ENCODE peak calls at places on chromosomes 5 and 9, in seven cellular contexts. One of them, this sample, is unnamed. For H3K27me3, the result is how much of the 10 kb centered on the place peaks cover.

GRCh38 chr5:60148356-60148755 is 254.8 kb upstream of the PDE4D start:
- DNase-seq in neuronal stem cell: no peak
- DNase-seq in H1: no peak
- DNase-seq in endothelial cell of umbilical vein: no peak
- DNase-seq in CD8-positive, alpha-beta T cell: no peak
- DNase-seq in fibroblast of lung: peak
- DNase-seq in stomach: no peak
- DNase-seq in this sample: no peak

GRCh38 chr5:74916831-74917710 is 50.9 kb upstream of the FAM169A start:
- DNase-seq in neuronal stem cell: no peak
- DNase-seq in H1: no peak
- DNase-seq in endothelial cell of umbilical vein: peak
- DNase-seq in CD8-positive, alpha-beta T cell: no peak
- DNase-seq in fibroblast of lung: peak
- DNase-seq in stomach: peak
- DNase-seq in this sample: no peak

GRCh38 chr9:87675906-87676515 is 49.9 kb upstream of the CTSL start:
- DNase-seq in neuronal stem cell: no peak
- DNase-seq in H1: no peak
- DNase-seq in endothelial cell of umbilical vein: no peak
- DNase-seq in CD8-positive, alpha-beta T cell: no peak
- DNase-seq in fibroblast of lung: no peak
- DNase-seq in stomach: peak
- DNase-seq in this sample: no peak

GRCh38 chr5:72210913-72211670 is 103.8 kb downstream of the MAP1B start:
- DNase-seq in neuronal stem cell: no peak
- DNase-seq in H1: no peak
- DNase-seq in endothelial cell of umbilical vein: peak
- DNase-seq in CD8-positive, alpha-beta T cell: no peak
- DNase-seq in fibroblast of lung: peak
- DNase-seq in stomach: peak
- DNase-seq in this sample: no peak

GRCh38 chr5:75363726-75364495 is 26.9 kb downstream of the HMGCR start:
- DNase-seq in neuronal stem cell: no peak
- DNase-seq in H1: no peak
- DNase-seq in endothelial cell of umbilical vein: no peak
- DNase-seq in CD8-positive, alpha-beta T cell: no peak
- DNase-seq in fibroblast of lung: peak
- DNase-seq in stomach: peak
- DNase-seq in this sample: no peak

GRCh38 chr5:756865-757345 is 27.6 kb downstream of the ZDHHC11B start:
- DNase-seq in neuronal stem cell: peak
- DNase-seq in H1: no peak
- DNase-seq in endothelial cell of umbilical vein: no peak
- DNase-seq in CD8-positive, alpha-beta T cell: no peak
- DNase-seq in fibroblast of lung: no peak
- DNase-seq in stomach: peak
- DNase-seq in this sample: no peak

GRCh38 chr5:170266570-170267379 is 30.8 kb downstream of the LCP2 start:
- DNase-seq in neuronal stem cell: no peak
- DNase-seq in H1: no peak
- DNase-seq in endothelial cell of umbilical vein: no peak
- DNase-seq in CD8-positive, alpha-beta T cell: peak
- DNase-seq in fibroblast of lung: no peak
- DNase-seq in stomach: no peak
- DNase-seq in this sample: no peak

GRCh38 chr5:152499816-152500575 is 94.9 kb upstream of the NMUR2 start:
- DNase-seq in neuronal stem cell: no peak
- DNase-seq in H1: no peak
- DNase-seq in endothelial cell of umbilical vein: no peak
- DNase-seq in CD8-positive, alpha-beta T cell: no peak
- DNase-seq in fibroblast of lung: no peak
- DNase-seq in stomach: no peak
- DNase-seq in this sample: no peak

GRCh38 chr5:23730023-23730422 is 222.6 kb downstream of the PRDM9 start:
- DNase-seq in neuronal stem cell: peak
- DNase-seq in H1: no peak
- DNase-seq in endothelial cell of umbilical vein: no peak
- DNase-seq in CD8-positive, alpha-beta T cell: no peak
- DNase-seq in fibroblast of lung: no peak
- DNase-seq in stomach: no peak
- DNase-seq in this sample: no peak

GRCh38 chr5:14925326-14925725 is 53.7 kb upstream of the ANKH start:
- DNase-seq in neuronal stem cell: no peak
- DNase-seq in H1: no peak
- DNase-seq in endothelial cell of umbilical vein: no peak
- DNase-seq in CD8-positive, alpha-beta T cell: no peak
- DNase-seq in fibroblast of lung: peak
- DNase-seq in stomach: no peak
- DNase-seq in this sample: no peak

GRCh38 chr9:128056887-128057723 is 10.0 kb downstream of the NAIF1 start:
- DNase-seq in neuronal stem cell: no peak
- DNase-seq in H1: no peak
- DNase-seq in endothelial cell of umbilical vein: no peak
- DNase-seq in CD8-positive, alpha-beta T cell: no peak
- DNase-seq in fibroblast of lung: no peak
- DNase-seq in stomach: peak
- DNase-seq in this sample: no peak

GRCh38 chr9:97848237-97848581 is 4.8 kb upstream of the FOXE1 start:
- DNase-seq in neuronal stem cell: no peak
- DNase-seq in H1: no peak
- DNase-seq in endothelial cell of umbilical vein: no peak
- DNase-seq in CD8-positive, alpha-beta T cell: no peak
- DNase-seq in fibroblast of lung: no peak
- DNase-seq in stomach: no peak
- DNase-seq in this sample: no peak

GRCh38 chr5:157665467-157666085 is 5.8 kb upstream of the C5orf52 start:
- DNase-seq in neuronal stem cell: no peak
- DNase-seq in H1: no peak
- DNase-seq in endothelial cell of umbilical vein: no peak
- DNase-seq in CD8-positive, alpha-beta T cell: no peak
- DNase-seq in fibroblast of lung: peak
- DNase-seq in stomach: no peak
- DNase-seq in this sample: no peak

GRCh38 chr9:115340314-115340713 is 222.4 kb upstream of the TNC start:
- DNase-seq in neuronal stem cell: no peak
- DNase-seq in H1: no peak
- DNase-seq in endothelial cell of umbilical vein: no peak
- DNase-seq in CD8-positive, alpha-beta T cell: no peak
- DNase-seq in fibroblast of lung: no peak
- DNase-seq in stomach: no peak
- DNase-seq in this sample: no peak

GRCh38 chr5:175465282-175465681 is 13.1 kb upstream of the SFXN1 start:
- DNase-seq in neuronal stem cell: no peak
- DNase-seq in H1: no peak
- DNase-seq in endothelial cell of umbilical vein: no peak
- DNase-seq in CD8-positive, alpha-beta T cell: no peak
- DNase-seq in fibroblast of lung: no peak
- DNase-seq in stomach: no peak
- DNase-seq in this sample: no peak

GRCh38 chr9:131035548-131035947 is 26.6 kb downstream of the LAMC3 start:
- DNase-seq in neuronal stem cell: no peak
- DNase-seq in H1: no peak
- DNase-seq in endothelial cell of umbilical vein: no peak
- DNase-seq in CD8-positive, alpha-beta T cell: no peak
- DNase-seq in fibroblast of lung: no peak
- DNase-seq in stomach: no peak
- DNase-seq in this sample: no peak

GRCh38 chr9:131037336-131038255 is 28.6 kb downstream of the LAMC3 start:
- DNase-seq in neuronal stem cell: no peak
- DNase-seq in H1: no peak
- DNase-seq in endothelial cell of umbilical vein: no peak
- DNase-seq in CD8-positive, alpha-beta T cell: no peak
- DNase-seq in fibroblast of lung: no peak
- DNase-seq in stomach: no peak
- DNase-seq in this sample: no peak

GRCh38 chr9:131038256-131039128 is 29.5 kb downstream of the LAMC3 start:
- DNase-seq in neuronal stem cell: no peak
- DNase-seq in H1: no peak
- DNase-seq in endothelial cell of umbilical vein: no peak
- DNase-seq in CD8-positive, alpha-beta T cell: no peak
- DNase-seq in fibroblast of lung: no peak
- DNase-seq in stomach: no peak
- DNase-seq in this sample: no peak

GRCh38 chr9:131036071-131036470 is 27.1 kb downstream of the LAMC3 start:
- DNase-seq in neuronal stem cell: no peak
- DNase-seq in H1: no peak
- DNase-seq in endothelial cell of umbilical vein: no peak
- DNase-seq in CD8-positive, alpha-beta T cell: no peak
- DNase-seq in fibroblast of lung: no peak
- DNase-seq in stomach: no peak
- DNase-seq in this sample: no peak

DNA sequence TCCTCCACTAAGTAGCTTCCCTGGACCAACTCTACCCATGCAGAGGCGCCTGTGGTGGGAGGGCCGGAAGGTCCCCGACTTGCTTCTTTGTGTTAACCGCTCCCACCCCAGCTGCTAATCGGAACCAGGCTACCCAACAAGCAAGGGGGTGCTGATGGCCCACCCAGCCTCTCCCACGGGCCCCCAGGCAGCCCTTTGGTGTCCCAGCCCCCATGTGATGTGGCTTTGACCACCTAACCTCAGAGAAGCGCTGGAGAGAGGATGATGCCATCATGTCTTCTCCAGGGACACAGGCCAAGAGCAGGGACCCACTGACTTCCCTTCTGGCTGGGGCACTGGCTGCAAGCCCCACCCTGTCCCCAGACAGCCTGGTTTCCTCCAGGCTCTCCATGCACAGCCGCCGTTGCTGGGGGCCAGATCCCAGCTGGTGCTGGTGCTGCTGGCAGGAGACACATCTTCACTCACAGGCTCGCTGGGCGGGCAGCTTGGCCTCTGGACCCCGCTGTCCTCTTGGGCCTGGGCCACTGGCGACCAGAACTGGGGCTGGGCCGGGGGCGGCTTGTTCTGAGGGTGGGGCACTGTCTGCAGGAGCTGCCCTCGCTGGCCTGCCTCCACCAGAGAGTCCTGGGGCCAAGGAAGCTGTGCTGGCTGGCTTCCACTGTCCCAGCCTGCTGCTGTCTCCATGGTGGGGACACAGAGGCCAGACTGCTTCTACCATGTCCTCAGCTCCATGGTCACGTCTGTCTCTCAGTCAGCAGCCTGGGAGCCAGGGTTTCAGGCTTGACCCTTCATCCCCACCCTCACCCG is 27.8 kb downstream of the LAMC3 start:
- DNase-seq in neuronal stem cell: no peak
- DNase-seq in H1: no peak
- DNase-seq in endothelial cell of umbilical vein: no peak
- DNase-seq in CD8-positive, alpha-beta T cell: no peak
- DNase-seq in fibroblast of lung: no peak
- DNase-seq in stomach: no peak
- DNase-seq in this sample: no peak
- H3K27me3 ChIP-seq in neuronal stem cell: under half
- H3K27me3 ChIP-seq in H1: under half
- H3K27me3 ChIP-seq in endothelial cell of umbilical vein: under half
- H3K27me3 ChIP-seq in CD8-positive, alpha-beta T cell: under half
- H3K27me3 ChIP-seq in fibroblast of lung: under half
- H3K27me3 ChIP-seq in stomach: under half
- H3K27me3 ChIP-seq in this sample: under half

DNA sequence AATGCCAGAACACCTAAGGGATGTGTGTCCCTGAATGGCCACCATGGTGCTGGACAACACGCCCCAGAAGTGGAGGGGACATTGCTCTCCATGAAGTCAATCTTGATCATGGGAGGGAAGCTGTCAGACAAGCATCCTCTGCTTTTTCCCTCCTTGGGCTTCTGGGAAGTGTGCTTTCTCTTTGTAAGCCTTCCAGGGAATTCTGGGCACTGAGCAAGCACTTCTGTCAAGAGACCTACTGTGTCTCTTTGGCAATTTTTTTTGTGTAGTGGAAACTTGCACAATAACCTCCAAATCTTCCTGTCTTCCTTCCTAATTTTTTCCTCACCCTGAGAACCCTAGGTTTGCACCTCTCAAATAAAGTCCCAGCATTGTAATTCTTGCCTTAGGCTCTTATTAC is 132.0 kb downstream of the SEC61B start:
- DNase-seq in neuronal stem cell: no peak
- DNase-seq in H1: no peak
- DNase-seq in endothelial cell of umbilical vein: no peak
- DNase-seq in CD8-positive, alpha-beta T cell: no peak
- DNase-seq in fibroblast of lung: no peak
- DNase-seq in stomach: no peak
- DNase-seq in this sample: no peak
- H3K27ac ChIP-seq in neuronal stem cell: no peak
- H3K27ac ChIP-seq in H1: no peak
- H3K27ac ChIP-seq in endothelial cell of umbilical vein: no peak
- H3K27ac ChIP-seq in CD8-positive, alpha-beta T cell: no peak
- H3K27ac ChIP-seq in fibroblast of lung: peak
- H3K27ac ChIP-seq in stomach: no peak
- H3K27ac ChIP-seq in this sample: no peak

GRCh38 chr5:38367410-38367809 is 109.1 kb downstream of the EGFLAM start:
- DNase-seq in neuronal stem cell: no peak
- DNase-seq in H1: no peak
- DNase-seq in endothelial cell of umbilical vein: no peak
- DNase-seq in CD8-positive, alpha-beta T cell: no peak
- DNase-seq in fibroblast of lung: no peak
- DNase-seq in stomach: no peak
- DNase-seq in this sample: no peak
- H3K27me3 ChIP-seq in neuronal stem cell: under half
- H3K27me3 ChIP-seq in H1: under half
- H3K27me3 ChIP-seq in endothelial cell of umbilical vein: under half
- H3K27me3 ChIP-seq in CD8-positive, alpha-beta T cell: under half
- H3K27me3 ChIP-seq in fibroblast of lung: under half
- H3K27me3 ChIP-seq in stomach: under half
- H3K27me3 ChIP-seq in this sample: under half

DNA sequence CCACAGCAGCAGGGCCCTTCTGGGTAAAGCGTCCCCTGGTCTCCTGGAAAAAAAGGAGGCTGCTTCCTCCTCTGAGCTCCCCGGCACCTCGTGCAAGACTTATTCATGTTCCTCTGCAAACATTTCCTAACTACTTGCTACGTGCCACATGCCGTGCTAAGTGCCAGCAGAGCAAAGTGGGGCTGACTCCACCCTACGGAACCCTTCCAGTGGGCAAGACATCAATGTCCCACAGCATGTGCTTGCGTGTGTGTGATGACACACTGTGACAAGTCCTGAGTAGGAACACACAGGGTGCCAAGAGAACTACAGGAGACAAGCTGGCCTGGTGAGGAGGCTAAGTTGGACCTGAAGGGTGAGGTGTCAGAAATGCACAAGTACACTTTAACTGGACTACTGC is 57.4 kb downstream of the SEMA4D start:
- DNase-seq in neuronal stem cell: no peak
- DNase-seq in H1: no peak
- DNase-seq in endothelial cell of umbilical vein: no peak
- DNase-seq in CD8-positive, alpha-beta T cell: no peak
- DNase-seq in fibroblast of lung: no peak
- DNase-seq in stomach: peak
- DNase-seq in this sample: no peak
- H3K27ac ChIP-seq in neuronal stem cell: no peak
- H3K27ac ChIP-seq in H1: no peak
- H3K27ac ChIP-seq in endothelial cell of umbilical vein: no peak
- H3K27ac ChIP-seq in CD8-positive, alpha-beta T cell: peak
- H3K27ac ChIP-seq in fibroblast of lung: no peak
- H3K27ac ChIP-seq in stomach: peak
- H3K27ac ChIP-seq in this sample: peak